ENCODE peak calls at places on chromosomes 13 and 19, in seven cellular contexts. J is psoas muscle, T is uterus, G is left lung, U is H9, A is fibroblast of lung, X is IMR-90. E is an unnamed sample.

GRCh38 chr19:51572908-51573307 is 1.8 kb downstream of the ZNF175 start:
- DNase-seq in A (peak), X (peak), G (no peak), J (no peak), T (no peak), U (no peak), E (no peak)

GRCh38 chr13:113491418-113491883 is 940 bp upstream of the DCUN1D2 start:
- DNase-seq in G (peak), X (peak), T (no peak), J (peak), A (peak), U (no peak), E (peak)

GRCh38 chr19:46373573-46374359 is 26.9 kb downstream of the PPP5C start:
- DNase-seq in T (no peak), G (peak), U (peak), J (peak), X (peak), A (no peak), E (no peak)

GRCh38 chr13:32039488-32040013 is 8.0 kb downstream of the FRY start:
- DNase-seq in J (no peak), T (no peak), U (no peak), G (no peak), A (peak), X (peak), E (no peak)

GRCh38 chr13:109481046-109481445 is 305.3 kb downstream of the IRS2 start:
- DNase-seq in T (no peak), J (no peak), U (no peak), G (no peak), X (peak), A (peak), E (no peak)

GRCh38 chr19:7734220-7735203 is 2.6 kb upstream of the CLEC4G start:
- DNase-seq in U (no peak), A (peak), T (no peak), J (no peak), X (no peak), G (no peak), E (no peak)

GRCh38 chr19:31784631-31785237 is 435.5 kb upstream of the TSHZ3 start:
- DNase-seq in A (peak), X (no peak), T (no peak), G (no peak), J (no peak), U (no peak), E (peak)

GRCh38 chr13:114108141-114108761 is 24.2 kb downstream of the RASA3 start:
- DNase-seq in A (no peak), T (peak), J (peak), G (no peak), U (no peak), X (no peak), E (peak)

GRCh38 chr19:45153339-45154063 is 7.3 kb downstream of the NKPD1 start:
- DNase-seq in T (no peak), U (peak), X (peak), A (peak), G (no peak), J (peak), E (no peak)

GRCh38 chr13:109816979-109817275 is 30.5 kb upstream of the IRS2 start:
- DNase-seq in X (peak), A (peak), U (no peak), J (no peak), T (no peak), G (no peak), E (no peak)

GRCh38 chr13:67416047-67416925 is 186.2 kb upstream of the PCDH9 start:
- DNase-seq in A (peak), G (peak), X (peak), J (peak), T (no peak), U (peak), E (peak)

GRCh38 chr13:42820450-42820849 is 39.1 kb downstream of the FAM216B start:
- DNase-seq in X (no peak), T (no peak), J (no peak), A (no peak), G (no peak), U (no peak), E (no peak)

GRCh38 chr13:46469064-46469463 is 82.0 kb upstream of the RUBCNL start:
- DNase-seq in G (no peak), T (no peak), J (no peak), A (peak), X (no peak), U (no peak), E (no peak)

GRCh38 chr19:38729653-38730469 is 14.4 kb downstream of the CAPN12 start:
- DNase-seq in U (peak), J (peak), T (peak), G (peak), A (peak), X (peak), E (peak)

GRCh38 chr19:412356-413355 is 3.7 kb upstream of the C2CD4C start:
- DNase-seq in U (peak), T (no peak), J (peak), A (no peak), X (no peak), G (peak), E (peak)

GRCh38 chr13:112710855-112711527 is 21.2 kb downstream of the ATP11A start:
- DNase-seq in J (peak), G (peak), U (no peak), X (no peak), T (peak), A (no peak), E (no peak)

GRCh38 chr13:26660761-26661160 is 99.8 kb downstream of the GPR12 start:
- DNase-seq in U (no peak), A (no peak), J (no peak), T (no peak), G (no peak), X (no peak), E (no peak)

GRCh38 chr19:8866344-8866743 is 34.2 kb downstream of the MBD3L1 start:
- DNase-seq in J (no peak), T (no peak), G (no peak), A (no peak), X (no peak), U (no peak), E (no peak)

GRCh38 chr19:2841858-2842574 is 741 bp downstream of the ZNF555 start:
- DNase-seq in X (no peak), A (no peak), J (no peak), T (no peak), U (no peak), G (peak), E (no peak)

GRCh38 chr19:5364674-5365073 is 24.1 kb upstream of the PTPRS start:
- DNase-seq in T (no peak), U (peak), G (no peak), X (no peak), J (no peak), A (no peak), E (no peak)

GRCh38 chr19:54391589-54392061 is 23.6 kb upstream of the TTYH1 start:
- DNase-seq in A (no peak), X (no peak), T (no peak), G (no peak), U (peak), J (no peak), E (no peak)

GRCh38 chr13:75365724-75366173 is 116.2 kb downstream of the TBC1D4 start:
- DNase-seq in T (no peak), J (no peak), G (no peak), U (no peak), X (peak), A (peak), E (no peak)

GRCh38 chr13:38350114-38350617 is 515 bp downstream of the UFM1 start:
- DNase-seq in X (peak), A (peak), G (peak), U (no peak), J (peak), T (no peak), E (peak)

GRCh38 chr13:113561417-113562084 is 23.0 kb upstream of the TFDP1 start:
- DNase-seq in J (no peak), A (no peak), U (no peak), G (peak), T (no peak), X (no peak), E (peak)

GRCh38 chr13:97268772-97269171 is 46.6 kb downstream of the MBNL2 start:
- DNase-seq in T (no peak), U (peak), X (no peak), J (no peak), G (no peak), A (no peak), E (no peak)

GRCh38 chr13:71460179-71460578 is 406.8 kb downstream of the DACH1 start:
- DNase-seq in X (no peak), U (no peak), T (no peak), A (no peak), G (no peak), J (no peak), E (no peak)

GRCh38 chr19:5536337-5536894 is 31.3 kb downstream of the TINCR start:
- DNase-seq in U (peak), G (peak), X (peak), T (no peak), A (peak), J (peak), E (peak)

GRCh38 chr13:40233731-40234195 is 432.7 kb downstream of the FOXO1 start:
- DNase-seq in J (peak), X (no peak), G (no peak), A (no peak), U (no peak), T (peak), E (peak)

GRCh38 chr13:54187461-54187860 is 1158.8 kb downstream of the OLFM4 start:
- DNase-seq in T (no peak), A (no peak), U (no peak), J (no peak), G (no peak), X (no peak), E (no peak)

GRCh38 chr19:43623889-43624670 is 4.7 kb upstream of the ZNF428 start:
- DNase-seq in J (no peak), T (no peak), A (no peak), U (peak), X (no peak), G (no peak), E (no peak)

GRCh38 chr19:3942790-3943409 is 10.0 kb downstream of the NMRK2 start:
- DNase-seq in T (no peak), X (no peak), G (no peak), A (no peak), U (no peak), J (peak), E (no peak)

GRCh38 chr19:46634656-46635218 is 1.3 kb downstream of the GNG8 start:
- DNase-seq in A (no peak), T (no peak), U (peak), X (no peak), G (no peak), J (no peak), E (peak)

GRCh38 chr13:44853641-44854040 is 135.6 kb downstream of the NUFIP1 start:
- DNase-seq in J (no peak), G (no peak), U (no peak), X (no peak), A (no peak), T (no peak), E (no peak)

GRCh38 chr19:38142176-38143035 is 81.6 kb downstream of the DPF1 start:
- DNase-seq in X (peak), T (peak), A (peak), J (peak), U (peak), G (no peak), E (peak)

GRCh38 chr19:7629347-7630054 is at the start of the genes PET100 and XAB2:
- DNase-seq in T (peak), J (peak), G (peak), X (peak), A (peak), U (peak), E (peak)

GRCh38 chr19:42280761-42281174 is 11.7 kb downstream of the CIC start:
- DNase-seq in G (no peak), X (peak), U (no peak), A (no peak), J (peak), T (peak), E (no peak)

GRCh38 chr13:79386125-79386822 is 19.8 kb downstream of the RBM26 start:
- DNase-seq in G (no peak), J (no peak), A (no peak), T (no peak), U (no peak), X (no peak), E (no peak)

GRCh38 chr13:65606622-65607021 is 1623.5 kb downstream of the PCDH9 start:
- DNase-seq in X (peak), J (no peak), G (no peak), U (no peak), T (no peak), A (peak), E (no peak)

GRCh38 chr13:21020176-21020575 is 41.2 kb downstream of the LATS2 start:
- DNase-seq in X (no peak), G (no peak), A (no peak), U (peak), T (no peak), J (no peak), E (no peak)

GRCh38 chr13:21025539-21025938 is 35.8 kb downstream of the LATS2 start:
- DNase-seq in U (no peak), X (no peak), J (no peak), G (no peak), A (no peak), T (no peak), E (no peak)

GRCh38 chr13:21020581-21020980 is 40.8 kb downstream of the LATS2 start:
- DNase-seq in J (no peak), G (no peak), T (no peak), U (peak), X (no peak), A (no peak), E (no peak)

GRCh38 chr13:21022694-21023325 is 38.6 kb downstream of the LATS2 start:
- DNase-seq in A (no peak), X (no peak), U (no peak), J (no peak), T (no peak), G (no peak), E (no peak)

DNA sequence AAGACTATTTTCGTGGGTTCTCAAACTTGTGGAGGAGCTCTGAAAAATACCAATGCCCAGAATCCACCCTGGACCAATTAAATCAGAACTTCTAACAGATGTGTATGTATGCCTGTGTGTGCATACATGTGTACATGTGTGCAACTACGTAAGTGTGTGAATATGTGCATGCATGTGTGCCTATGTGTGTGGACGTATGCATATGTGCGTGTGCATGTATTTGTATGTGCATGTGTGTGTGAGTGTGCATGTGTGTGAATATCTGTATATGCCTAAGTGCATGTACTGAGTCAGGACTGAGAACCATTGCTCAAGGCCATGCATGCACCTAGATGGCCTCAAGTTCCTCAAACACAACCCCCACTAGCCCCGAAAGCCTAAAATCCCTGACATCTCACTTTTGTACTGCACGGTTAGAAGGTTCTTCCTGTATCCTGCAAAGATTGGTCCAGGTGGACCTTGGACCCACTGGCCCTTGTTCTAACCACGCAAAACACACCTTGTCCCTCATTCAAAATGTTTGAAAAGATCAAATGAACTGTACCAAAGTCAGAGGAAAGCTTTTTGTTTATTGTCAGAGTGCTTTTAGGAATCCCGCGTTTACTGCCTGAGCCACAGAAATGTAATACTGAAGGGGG is 39.2 kb downstream of the LATS2 start:
- DNase-seq in J (no peak), A (no peak), U (no peak), X (peak), T (no peak), G (no peak), E (no peak)
- H3K27ac ChIP-seq in J (no peak), A (no peak), U (no peak), X (peak), T (no peak), G (no peak), E (no peak)

GRCh38 chr13:99895999-99896695 is 75.4 kb downstream of the ZIC5 start:
- DNase-seq in A (no peak), X (no peak), J (no peak), U (peak), T (no peak), G (no peak), E (no peak)

GRCh38 chr13:99896712-99897440 is 74.7 kb downstream of the ZIC5 start:
- DNase-seq in U (no peak), A (no peak), G (no peak), J (no peak), T (no peak), X (no peak), E (no peak)

GRCh38 chr13:99894105-99894504 is 77.5 kb downstream of the ZIC5 start:
- DNase-seq in T (no peak), A (no peak), X (no peak), J (no peak), U (no peak), G (no peak), E (no peak)

GRCh38 chr13:99894835-99895427 is 76.6 kb downstream of the ZIC5 start:
- DNase-seq in J (no peak), U (no peak), A (peak), G (no peak), X (no peak), T (no peak), E (no peak)

GRCh38 chr13:99895428-99895998 is 76.1 kb downstream of the ZIC5 start:
- DNase-seq in U (no peak), T (no peak), G (no peak), J (no peak), A (peak), X (no peak), E (no peak)
- H3K27ac ChIP-seq in U (no peak), T (no peak), G (no peak), J (no peak), A (no peak), X (no peak), E (no peak)

DNA sequence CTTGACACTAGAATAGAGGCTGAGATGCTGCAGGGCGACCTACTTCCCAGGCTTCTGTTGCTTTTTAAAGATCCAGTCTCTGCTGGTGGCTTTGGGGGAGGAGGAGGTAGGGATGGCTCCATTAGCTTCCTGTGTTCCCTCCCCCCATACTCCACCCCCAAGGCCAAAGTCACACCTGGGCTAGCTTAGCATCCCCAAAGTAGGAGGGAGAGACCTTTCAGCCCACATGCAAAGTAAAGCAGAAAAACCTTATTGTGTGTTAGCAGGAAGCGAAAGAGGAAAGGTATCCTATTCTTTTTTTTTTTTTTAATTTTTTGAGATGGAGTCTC is 3.2 kb upstream of the TNPO2 start:
- DNase-seq in T (no peak), U (no peak), G (no peak), J (no peak), A (no peak), X (no peak), E (no peak)
- H3K27ac ChIP-seq in T (no peak), U (no peak), G (no peak), J (no peak), A (no peak), X (no peak), E (no peak)

DNA sequence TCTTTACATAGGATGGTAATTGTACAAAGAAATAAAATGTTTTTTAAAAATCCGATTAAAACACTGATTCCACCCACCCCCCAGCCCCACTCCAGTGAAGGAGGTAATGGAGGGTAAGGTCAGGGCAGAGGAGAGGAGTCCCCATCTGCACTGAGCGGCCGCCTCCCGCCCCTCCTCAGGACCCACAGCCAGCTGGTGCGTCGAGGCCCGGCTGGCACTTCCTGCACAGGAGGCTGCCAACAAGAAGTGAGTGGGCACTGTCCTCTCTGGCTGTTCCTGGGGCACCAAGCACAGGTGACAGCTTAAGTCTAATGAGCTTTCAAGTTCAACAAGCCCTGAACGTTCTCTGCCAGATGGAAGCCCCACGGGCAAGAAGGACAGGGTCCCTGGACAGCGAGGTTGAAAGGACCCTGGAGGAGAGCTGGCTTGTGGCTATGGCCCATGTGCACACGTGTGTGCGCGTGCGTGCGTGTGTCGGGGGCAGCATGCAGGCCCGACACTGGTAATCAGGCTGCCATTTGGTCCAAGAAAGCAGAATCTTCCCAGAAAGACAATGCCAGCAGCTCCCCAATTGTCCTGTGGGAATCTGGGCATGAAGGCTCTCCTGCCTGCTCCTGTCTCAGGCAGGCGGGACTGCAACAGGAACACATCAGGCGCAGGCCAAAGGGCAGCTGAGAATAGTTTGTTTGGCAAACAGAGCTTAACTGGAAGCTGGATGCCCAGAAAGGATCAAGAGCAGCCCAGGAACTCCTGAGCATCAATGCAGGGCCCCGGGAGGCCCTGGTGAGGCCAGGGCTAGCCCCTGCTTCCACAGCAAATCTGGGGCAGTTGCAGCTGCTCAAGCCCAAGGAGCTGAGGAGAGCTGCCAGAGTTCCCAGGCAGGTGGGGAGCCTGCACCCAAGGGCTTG is 15.1 kb upstream of the EPHX3 start:
- DNase-seq in A (no peak), T (no peak), X (no peak), G (no peak), J (no peak), U (no peak), E (no peak)
- H3K27ac ChIP-seq in A (peak), T (peak), X (peak), G (peak), J (peak), U (no peak), E (no peak)

DNA sequence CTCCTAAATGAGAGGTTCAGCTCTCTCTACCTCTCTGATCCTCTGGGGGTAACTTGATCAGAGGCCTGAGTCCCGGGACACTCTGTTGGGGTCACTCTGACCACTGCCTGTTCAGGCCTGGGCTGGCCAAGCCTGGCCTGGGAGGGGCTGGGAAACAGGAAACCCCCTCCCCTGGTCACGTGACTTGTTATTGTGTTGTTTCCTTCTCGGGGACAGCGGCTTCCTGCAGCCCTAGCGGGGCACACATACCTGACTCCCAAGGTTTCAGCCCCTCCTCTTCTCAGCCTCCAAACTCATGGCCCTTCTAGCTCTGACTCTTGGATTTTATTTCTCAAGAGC is at the start of gene USHBP1:
- DNase-seq in U (peak), A (no peak), X (no peak), T (peak), J (peak), G (no peak), E (no peak)
- H3K27ac ChIP-seq in U (peak), A (no peak), X (no peak), T (peak), J (peak), G (peak), E (no peak)

GRCh38 chr13:73210218-73210883 is 151.5 kb downstream of the KLF5 start:
- DNase-seq in T (no peak), G (no peak), J (no peak), A (no peak), X (no peak), U (no peak), E (no peak)
- H3K27ac ChIP-seq in T (no peak), G (peak), J (no peak), A (no peak), X (no peak), U (no peak), E (no peak)

GRCh38 chr19:19399733-19400438 is 5.6 kb upstream of the GATAD2A start:
- DNase-seq in U (no peak), T (no peak), X (peak), G (no peak), J (no peak), A (peak), E (no peak)
- H3K27ac ChIP-seq in U (no peak), T (peak), X (peak), G (no peak), J (no peak), A (no peak), E (no peak)

GRCh38 chr19:48718711-48719231 is 754 bp downstream of the MAMSTR start:
- DNase-seq in X (no peak), T (no peak), U (peak), G (no peak), A (no peak), J (peak), E (no peak)
- H3K27ac ChIP-seq in X (no peak), T (peak), U (no peak), G (no peak), A (no peak), J (peak), E (no peak)

E was measured in WERI-Rb-1.